ENCODE peak calls at places on chromosomes 16 and 17, in ten cellular contexts. U is uterus; P is effector memory CD4-positive, alpha-beta T cell; E is fibroblast of lung; W is OCI-LY7; N is colonic mucosa; H is aorta; C is transverse colon; D is H9; G is CD8-positive, alpha-beta T cell. A is an unnamed sample.
A peak's percentile ranks its signal among the peaks of the same experiment; 100 is the strongest.

GRCh38 chr16:27436065-27436464 is 34.1 kb downstream of the IL21R start:
- DNase-seq in U (peak; percentile 3), P (no peak), E (no peak), W (no peak), N (peak; percentile 13), H (peak; percentile 21), C (no peak), D (peak; percentile 9), G (no peak), A (no peak)

GRCh38 chr16:68512183-68512582 is 26.9 kb upstream of the ZFP90 start:
- DNase-seq in U (no peak), P (no peak), E (no peak), W (no peak), N (no peak), H (no peak), C (no peak), D (no peak), G (no peak), A (no peak)

GRCh38 chr17:4908301-4908700 is 5.4 kb upstream of the CHRNE start:
- DNase-seq in U (no peak), P (no peak), E (no peak), W (no peak), N (no peak), H (no peak), C (no peak), D (peak; percentile 84), G (no peak), A (peak; percentile 69)

GRCh38 chr17:79627766-79628690 is 17.2 kb upstream of the RBFOX3 start:
- DNase-seq in U (peak; percentile 4), P (no peak), E (no peak), W (no peak), N (no peak), H (peak; percentile 46), C (no peak), D (peak; percentile 24), G (no peak), A (peak; percentile 43)

GRCh38 chr16:13338044-13338443 is 436.6 kb downstream of the SHISA9 start:
- DNase-seq in U (no peak), P (no peak), E (no peak), W (no peak), N (no peak), H (no peak), C (no peak), D (no peak), G (no peak), A (no peak)

GRCh38 chr16:64951193-64951592 is 170.7 kb downstream of the CDH11 start:
- DNase-seq in U (no peak), P (no peak), E (no peak), W (no peak), N (no peak), H (no peak), C (no peak), D (no peak), G (no peak), A (no peak)

GRCh38 chr16:8571061-8571596 is 19.2 kb downstream of the TMEM114 start:
- DNase-seq in U (no peak), P (no peak), E (peak; percentile 75), W (no peak), N (no peak), H (no peak), C (no peak), D (no peak), G (no peak), A (no peak)

GRCh38 chr17:73030501-73030911 is 62.0 kb downstream of the SLC39A11 start:
- DNase-seq in U (no peak), P (no peak), E (peak; percentile 16), W (no peak), N (peak; percentile 19), H (no peak), C (no peak), D (no peak), G (no peak), A (no peak)

GRCh38 chr16:71210-71539 is 1.3 kb downstream of the RHBDF1 start:
- DNase-seq in U (no peak), P (no peak), E (no peak), W (no peak), N (no peak), H (no peak), C (no peak), D (no peak), G (no peak), A (no peak)

GRCh38 chr16:74025-74424 is 1.6 kb upstream of the RHBDF1 start:
- DNase-seq in U (no peak), P (no peak), E (no peak), W (no peak), N (no peak), H (no peak), C (no peak), D (no peak), G (no peak), A (no peak)

GRCh38 chr16:74437-75318 is 2.2 kb upstream of the RHBDF1 start:
- DNase-seq in U (no peak), P (no peak), E (no peak), W (no peak), N (peak; percentile 44), H (no peak), C (no peak), D (peak; percentile 66), G (no peak), A (no peak)

GRCh38 chr16:71540-72341 is 690 bp downstream of the RHBDF1 start:
- DNase-seq in U (peak; percentile 84), P (no peak), E (peak; percentile 78), W (no peak), N (peak; percentile 91), H (peak; percentile 89), C (peak; percentile 79), D (peak; percentile 92), G (no peak), A (peak; percentile 90)

DNA sequence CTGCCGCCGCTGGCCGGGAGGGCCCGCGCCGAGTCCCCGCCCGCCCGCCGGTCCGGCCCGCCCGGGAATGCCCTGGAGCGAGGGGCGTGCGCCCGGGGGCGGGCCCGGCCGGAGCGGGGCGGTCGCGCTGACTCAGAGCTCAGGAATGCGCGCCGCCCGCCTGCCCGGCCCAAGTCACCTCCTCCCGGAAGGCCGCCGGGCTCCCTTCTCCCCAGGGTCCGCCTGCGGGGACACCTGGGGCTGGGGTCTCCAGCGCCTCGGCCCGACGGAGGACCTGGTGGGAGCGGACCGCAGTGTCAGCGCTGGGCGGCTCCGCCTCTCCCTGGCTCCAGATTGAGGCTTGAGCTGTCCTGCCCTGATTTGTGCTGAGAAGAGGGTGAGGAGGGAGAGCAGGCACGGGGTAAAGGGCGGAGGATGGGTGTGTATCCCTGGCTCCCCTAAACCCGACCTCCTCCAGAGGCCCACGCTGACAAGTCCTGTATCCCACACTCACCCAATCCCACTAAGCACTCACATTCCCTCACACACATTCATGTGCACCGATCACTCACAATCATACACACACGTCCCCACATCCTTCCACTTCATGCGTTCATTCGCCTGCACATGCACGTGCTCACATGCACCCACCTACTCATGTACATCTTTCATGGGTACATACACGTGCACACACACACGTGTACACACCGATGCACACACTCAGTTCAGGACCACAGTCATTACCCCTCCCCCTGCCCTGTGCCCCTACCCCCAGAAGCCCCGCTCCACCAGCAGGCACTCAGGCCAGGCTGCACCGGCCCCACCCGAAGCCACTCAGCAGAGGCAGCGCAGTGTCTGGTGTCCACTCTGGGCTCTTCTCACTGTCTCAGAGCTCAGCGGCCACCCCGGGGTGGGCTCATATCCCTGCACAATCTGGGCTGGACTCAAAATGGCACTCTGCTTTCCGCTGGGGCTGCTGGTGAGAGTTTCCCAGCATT is at the start of gene RHBDF1:
- DNase-seq in U (peak; percentile 52), P (no peak), E (no peak), W (no peak), N (peak; percentile 73), H (peak; percentile 91), C (peak; percentile 73), D (peak; percentile 75), G (no peak), A (peak; percentile 87)
- H3K4me1 ChIP-seq in U (peaks cover 5% of the 10 kb centered on the region), P (peaks cover 15% of the 10 kb centered on the region), E (peaks cover 62% of the 10 kb centered on the region), W (peaks cover 21% of the 10 kb centered on the region), N (peaks cover 31% of the 10 kb centered on the region), H (no peaks in the 10 kb centered on the region), C (peaks cover 66% of the 10 kb centered on the region), D (peaks cover 6% of the 10 kb centered on the region), G (peaks cover 18% of the 10 kb centered on the region), A (peaks cover 33% of the 10 kb centered on the region)

DNA sequence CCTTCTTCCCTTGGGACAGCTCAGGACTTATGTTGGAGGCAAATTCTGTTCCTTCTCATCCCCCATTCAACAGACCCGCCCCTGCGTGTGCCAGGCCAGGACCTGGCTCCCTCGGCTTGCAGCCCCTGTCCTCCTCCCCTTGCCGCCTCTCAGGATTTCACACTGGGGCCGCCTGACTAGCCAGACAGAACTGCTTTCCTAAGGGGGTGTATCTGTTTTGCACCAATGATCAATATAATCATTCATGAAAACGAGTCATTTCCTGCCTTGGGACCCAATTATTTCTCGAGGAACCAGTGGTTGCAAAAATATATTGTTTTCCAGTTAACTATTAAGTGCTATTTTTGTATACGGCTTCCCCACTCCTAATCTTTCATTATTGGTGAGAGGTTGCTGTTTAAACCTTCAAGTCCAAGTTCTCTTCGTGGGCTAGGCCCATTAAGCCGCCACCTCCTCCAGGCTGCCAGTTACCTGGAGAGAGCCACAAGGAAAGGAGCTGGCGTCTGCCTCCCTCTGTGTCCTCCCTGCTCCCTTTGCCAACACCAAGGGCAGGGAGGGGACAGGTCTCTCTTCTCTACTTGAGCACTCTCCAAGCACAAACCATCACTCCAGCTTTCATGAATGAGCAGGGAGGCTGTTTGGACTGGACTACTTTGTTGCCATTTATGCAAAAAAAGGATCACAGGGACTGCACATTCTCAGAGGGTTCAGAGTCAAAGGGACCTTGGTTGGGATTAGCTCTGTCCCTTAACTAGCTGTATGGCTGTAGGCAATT is 8.9 kb downstream of the DCAKD start:
- DNase-seq in U (no peak), P (no peak), E (no peak), W (no peak), N (no peak), H (no peak), C (no peak), D (no peak), G (no peak), A (no peak)
- H3K27ac ChIP-seq in U (no peak overlapping the region), P (no peak overlapping the region), E (no peak overlapping the region), W (no peak overlapping the region), N (no peak overlapping the region), H (no peak overlapping the region), C (no peak overlapping the region), D (no peak overlapping the region), G (no peak overlapping the region), A (no peak overlapping the region)

DNA sequence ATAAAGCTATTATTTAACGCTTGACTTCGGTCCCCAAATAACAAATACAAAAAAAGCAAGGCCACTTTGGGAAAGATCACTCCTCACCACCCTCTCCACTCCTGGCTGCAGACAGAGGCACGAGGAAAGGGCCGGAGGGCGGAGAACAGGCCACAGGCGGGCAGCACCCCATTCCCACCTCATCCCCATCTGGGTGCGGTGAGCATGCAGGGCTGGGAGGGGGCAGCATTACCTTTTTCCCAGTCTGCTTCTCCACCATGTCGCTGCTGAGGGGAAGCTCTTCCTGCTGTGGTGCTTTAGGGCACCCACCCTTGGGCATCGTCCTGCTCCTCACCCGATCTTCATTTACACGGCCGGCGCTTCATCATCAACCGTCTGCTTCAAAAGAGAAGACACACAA is 99.2 kb downstream of the ZNF778 start:
- DNase-seq in U (no peak), P (no peak), E (no peak), W (no peak), N (no peak), H (no peak), C (no peak), D (no peak), G (no peak), A (peak; percentile 57)
- H3K4me1 ChIP-seq in U (peaks cover 6% of the 10 kb centered on the region), P (peaks cover 86% of the 10 kb centered on the region), E (peaks cover 45% of the 10 kb centered on the region), W (peaks cover 38% of the 10 kb centered on the region), N (peaks cover 44% of the 10 kb centered on the region), H (peaks cover 2% of the 10 kb centered on the region), C (peaks cover 75% of the 10 kb centered on the region), D (peaks cover 8% of the 10 kb centered on the region), G (peaks cover 93% of the 10 kb centered on the region), A (peaks cover 16% of the 10 kb centered on the region)

DNA sequence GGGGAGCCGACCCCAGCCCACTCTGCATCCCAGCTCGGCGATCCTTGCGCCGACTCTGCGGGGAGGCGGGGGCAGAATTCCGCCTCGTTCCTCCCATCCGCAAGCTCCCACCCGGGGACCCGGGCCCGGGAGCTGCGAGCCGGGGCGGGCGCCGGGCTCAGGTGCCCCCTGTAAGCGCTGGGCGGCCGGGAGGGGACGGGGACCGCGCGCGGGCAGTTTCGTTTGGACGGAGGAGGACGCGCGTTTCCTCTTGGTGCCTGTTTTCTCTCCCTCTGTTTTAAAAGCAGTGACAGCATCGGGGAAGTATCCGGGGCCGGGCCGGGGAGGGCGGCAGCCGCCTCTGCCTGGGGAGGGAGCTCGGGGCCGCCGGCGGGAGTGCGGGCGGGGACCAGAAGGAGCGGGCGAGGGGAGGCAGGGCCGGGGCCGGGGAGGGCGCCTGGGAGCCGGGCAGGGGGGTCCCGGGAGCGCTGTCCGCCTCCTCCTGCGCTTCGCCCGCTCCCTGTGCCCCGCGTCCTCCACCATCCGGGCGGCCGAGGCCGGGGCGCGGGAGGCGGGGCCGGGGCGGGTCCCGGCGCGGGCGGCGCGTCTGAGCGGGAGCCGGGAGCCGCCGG is 57.0 kb downstream of the RAP1GAP2 start:
- DNase-seq in U (peak; percentile 61), P (peak; percentile 33), E (peak; percentile 54), W (peak; percentile 35), N (peak; percentile 65), H (peak; percentile 91), C (peak; percentile 60), D (peak; percentile 60), G (no peak), A (peak; percentile 86)
- H3K27ac ChIP-seq in U (peak overlapping the region; percentile 90), P (no peak overlapping the region), E (no peak overlapping the region), W (peak overlapping the region; percentile 80), N (no peak overlapping the region), H (no peak overlapping the region), C (peak overlapping the region; percentile 81), D (no peak overlapping the region), G (no peak overlapping the region), A (peak overlapping the region; percentile 60)

A was measured in kidney.